ENCODE peak calls at places on chromosomes 6 and 20, in four cellular contexts. One of them, this sample, is unnamed.

GRCh38 chr6:166862978-166863530 is 93.3 kb downstream of the RNASET2 start:
- DNase-seq in B cell: no peak
- DNase-seq in CD4-positive, alpha-beta T cell: no peak
- DNase-seq in CD8-positive, alpha-beta T cell: no peak
- DNase-seq in this sample: no peak

GRCh38 chr6:11410539-11411307 is 126.8 kb upstream of the TMEM170B start:
- DNase-seq in CD4-positive, alpha-beta T cell: no peak
- DNase-seq in CD8-positive, alpha-beta T cell: no peak
- DNase-seq in B cell: no peak
- DNase-seq in this sample: peak

GRCh38 chr20:36228809-36229208 is 7.5 kb upstream of the AAR2 start:
- DNase-seq in CD4-positive, alpha-beta T cell: no peak
- DNase-seq in CD8-positive, alpha-beta T cell: no peak
- DNase-seq in B cell: no peak
- DNase-seq in this sample: no peak

GRCh38 chr6:4017847-4018193 is 61.1 kb downstream of the FAM217A start:
- DNase-seq in B cell: no peak
- DNase-seq in CD4-positive, alpha-beta T cell: no peak
- DNase-seq in CD8-positive, alpha-beta T cell: no peak
- DNase-seq in this sample: no peak

GRCh38 chr20:44761423-44761822 is 15.8 kb downstream of the KCNK15 start:
- DNase-seq in CD4-positive, alpha-beta T cell: no peak
- DNase-seq in CD8-positive, alpha-beta T cell: no peak
- DNase-seq in B cell: no peak
- DNase-seq in this sample: no peak

GRCh38 chr6:54987906-54988305 is 141.3 kb downstream of the FAM83B start:
- DNase-seq in B cell: no peak
- DNase-seq in CD8-positive, alpha-beta T cell: no peak
- DNase-seq in CD4-positive, alpha-beta T cell: no peak
- DNase-seq in this sample: no peak

GRCh38 chr20:8128291-8129046 is 3.6 kb upstream of the PLCB1 start:
- DNase-seq in B cell: no peak
- DNase-seq in CD8-positive, alpha-beta T cell: no peak
- DNase-seq in CD4-positive, alpha-beta T cell: no peak
- DNase-seq in this sample: no peak

GRCh38 chr20:34791289-34792020 is 34.0 kb downstream of the NCOA6 start:
- DNase-seq in CD4-positive, alpha-beta T cell: no peak
- DNase-seq in B cell: no peak
- DNase-seq in CD8-positive, alpha-beta T cell: no peak
- DNase-seq in this sample: no peak

GRCh38 chr6:106450645-106451044 is 90.1 kb downstream of the CRYBG1 start:
- DNase-seq in B cell: no peak
- DNase-seq in CD4-positive, alpha-beta T cell: no peak
- DNase-seq in CD8-positive, alpha-beta T cell: no peak
- DNase-seq in this sample: no peak

DNA sequence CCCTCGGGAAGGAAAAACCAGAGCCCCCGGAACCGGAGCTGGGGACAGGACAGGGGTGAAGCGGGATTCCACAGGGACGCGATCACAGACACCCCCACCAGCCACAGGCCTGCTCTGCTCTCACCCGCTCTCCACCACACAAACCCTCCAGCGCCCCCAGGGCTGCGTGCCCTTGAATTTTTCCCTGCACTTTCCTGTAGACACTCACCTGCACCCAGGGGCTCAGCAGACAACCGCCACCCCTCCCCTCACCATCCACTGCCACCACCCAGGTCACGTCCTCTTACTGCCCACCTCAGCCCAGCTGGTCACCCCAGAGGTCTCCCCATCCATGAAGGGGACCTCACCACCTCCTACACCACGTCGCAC is 631 bp downstream of the ULBP2 start:
- DNase-seq in CD8-positive, alpha-beta T cell: no peak
- DNase-seq in CD4-positive, alpha-beta T cell: no peak
- DNase-seq in B cell: no peak
- DNase-seq in this sample: no peak
- TF ChIP-seq CTCF in CD8-positive, alpha-beta T cell: no peak
- TF ChIP-seq CTCF in CD4-positive, alpha-beta T cell: no peak
- TF ChIP-seq CTCF in B cell: no peak
- TF ChIP-seq CTCF in this sample: no peak

GRCh38 chr20:49482621-49483017 is at the start of gene KCNB1:
- DNase-seq in B cell: no peak
- DNase-seq in CD4-positive, alpha-beta T cell: peak
- DNase-seq in CD8-positive, alpha-beta T cell: peak
- DNase-seq in this sample: peak
- TF ChIP-seq CTCF in B cell: no peak
- TF ChIP-seq CTCF in CD4-positive, alpha-beta T cell: no peak
- TF ChIP-seq CTCF in CD8-positive, alpha-beta T cell: no peak
- TF ChIP-seq CTCF in this sample: no peak

DNA sequence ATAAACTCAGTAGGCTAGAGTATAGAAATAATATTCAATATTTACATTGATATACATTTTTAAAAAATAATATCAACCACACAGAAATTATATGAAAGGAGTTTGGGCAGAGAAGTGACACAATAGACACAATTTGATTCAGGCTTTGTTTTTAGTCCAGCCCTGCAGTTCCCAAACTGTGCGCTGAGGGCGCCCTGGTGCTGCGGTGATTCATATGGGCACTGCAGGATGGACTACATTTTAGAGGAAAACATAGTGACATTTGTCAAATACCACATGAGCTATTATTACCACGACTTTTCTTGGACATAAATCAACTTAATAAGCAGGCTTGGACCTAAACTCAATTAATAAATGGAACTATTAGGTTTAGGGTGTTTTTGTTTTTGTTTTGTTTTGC is 364.3 kb upstream of the ID4 start:
- DNase-seq in CD4-positive, alpha-beta T cell: no peak
- DNase-seq in CD8-positive, alpha-beta T cell: no peak
- DNase-seq in B cell: no peak
- DNase-seq in this sample: no peak
- TF ChIP-seq CTCF in CD4-positive, alpha-beta T cell: no peak
- TF ChIP-seq CTCF in CD8-positive, alpha-beta T cell: no peak
- TF ChIP-seq CTCF in B cell: no peak
- TF ChIP-seq CTCF in this sample: no peak

DNA sequence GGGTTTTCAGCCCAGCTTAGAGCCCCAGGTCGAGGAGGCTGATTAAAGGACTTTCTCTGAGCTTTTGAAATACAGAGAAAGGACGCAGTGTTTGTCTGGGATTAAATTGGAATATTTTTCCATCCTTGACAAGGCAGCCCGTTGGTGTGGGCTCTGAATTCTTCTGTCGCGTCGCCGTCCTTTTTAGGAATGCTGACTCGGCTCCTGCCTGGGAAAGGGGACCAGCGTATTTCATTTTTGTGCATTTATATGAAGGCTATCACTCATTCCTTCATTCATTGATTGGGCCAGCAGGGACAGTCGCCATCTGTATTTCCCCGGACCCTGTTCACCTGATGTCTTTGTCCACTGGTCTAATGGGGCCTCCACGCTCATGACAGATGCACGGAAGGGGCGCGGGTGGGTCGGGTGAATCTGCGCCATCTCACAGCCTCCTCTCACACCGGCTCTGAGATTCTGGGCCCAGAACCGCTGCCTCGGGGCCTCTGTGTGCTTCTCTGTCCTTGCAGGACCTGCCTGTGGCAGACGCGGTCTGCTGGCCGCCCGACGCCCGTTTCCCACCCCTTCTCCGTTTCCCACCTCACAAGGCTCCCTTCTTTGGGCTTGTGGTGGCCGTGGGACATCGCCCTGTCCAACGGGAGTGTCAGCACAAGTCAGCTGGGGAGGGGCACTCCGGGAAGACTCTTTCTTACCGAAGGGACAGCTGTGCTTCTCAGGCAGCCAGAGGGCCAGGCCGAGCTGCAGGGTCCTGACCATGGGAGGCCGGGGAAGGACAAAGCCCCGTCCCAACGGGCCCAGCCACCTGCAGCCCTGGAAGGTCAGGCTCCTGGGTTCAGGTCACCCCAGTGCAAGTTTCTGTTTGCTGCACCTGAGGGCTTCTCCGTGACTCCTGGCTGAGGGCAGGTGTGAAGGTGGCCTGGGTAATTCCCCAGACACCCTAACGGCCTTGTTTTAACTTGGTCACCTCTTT is 157.3 kb downstream of the TAF4 start:
- DNase-seq in CD8-positive, alpha-beta T cell: no peak
- DNase-seq in B cell: no peak
- DNase-seq in CD4-positive, alpha-beta T cell: no peak
- DNase-seq in this sample: no peak
- TF ChIP-seq CTCF in CD8-positive, alpha-beta T cell: no peak
- TF ChIP-seq CTCF in B cell: no peak
- TF ChIP-seq CTCF in CD4-positive, alpha-beta T cell: no peak
- TF ChIP-seq CTCF in this sample: no peak

DNA sequence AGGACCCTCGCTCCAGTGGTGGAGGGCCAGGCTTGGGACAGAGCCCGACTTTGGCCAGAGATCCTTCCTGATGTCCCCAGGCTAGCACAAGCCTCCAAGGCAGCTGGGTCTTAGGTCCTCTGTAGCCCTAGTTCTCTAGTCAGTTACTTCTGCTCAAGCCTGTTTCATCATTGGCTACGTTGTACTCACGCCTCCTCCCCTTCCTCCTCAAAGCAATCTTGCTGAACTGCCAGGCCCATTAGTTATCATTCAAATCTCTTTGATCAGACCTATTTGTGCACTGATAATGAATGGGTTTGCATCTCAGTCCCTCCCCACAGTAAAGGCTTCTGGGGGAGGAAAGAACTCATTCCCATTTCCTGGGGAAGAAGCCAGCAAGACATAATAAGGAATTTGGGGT is 256.8 kb downstream of the NFATC2 start:
- DNase-seq in CD4-positive, alpha-beta T cell: no peak
- DNase-seq in B cell: no peak
- DNase-seq in CD8-positive, alpha-beta T cell: no peak
- DNase-seq in this sample: no peak
- TF ChIP-seq CTCF in CD4-positive, alpha-beta T cell: no peak
- TF ChIP-seq CTCF in B cell: no peak
- TF ChIP-seq CTCF in CD8-positive, alpha-beta T cell: no peak
- TF ChIP-seq CTCF in this sample: no peak

DNA sequence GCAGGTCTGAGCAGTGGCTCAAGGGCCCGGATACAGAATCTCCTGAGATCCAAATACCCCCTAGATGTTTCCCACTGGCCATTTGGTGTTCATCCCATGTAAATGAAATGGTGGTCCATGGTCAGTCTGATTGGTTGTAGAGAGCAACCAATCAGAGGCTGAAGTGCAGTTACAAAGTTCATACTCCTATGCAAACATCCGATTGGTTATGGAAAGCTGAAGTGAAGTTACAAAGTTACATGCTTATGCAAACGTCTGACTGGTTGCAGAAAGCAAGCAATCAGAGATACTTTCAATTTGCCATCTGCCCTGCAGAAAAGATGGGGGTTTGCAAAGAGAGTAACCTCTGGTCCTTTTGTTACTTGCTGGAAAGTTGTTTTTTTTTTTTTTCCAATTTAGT is 313.6 kb downstream of the CDKAL1 start:
- DNase-seq in CD4-positive, alpha-beta T cell: no peak
- DNase-seq in B cell: no peak
- DNase-seq in CD8-positive, alpha-beta T cell: no peak
- DNase-seq in this sample: no peak
- TF ChIP-seq CTCF in CD4-positive, alpha-beta T cell: no peak
- TF ChIP-seq CTCF in B cell: no peak
- TF ChIP-seq CTCF in CD8-positive, alpha-beta T cell: no peak
- TF ChIP-seq CTCF in this sample: no peak

This sample was measured in GM06990.